ENCODE peak calls at places on chromosome 1, in seven cellular contexts. C, Y, Z, S, L, F and A are unnamed samples.
A peak's percentile ranks its signal among the peaks of the same experiment; 100 is the strongest.

GRCh38 chr1:89758127-89758526 is 62.7 kb upstream of the LRRC8D start:
- DNase-seq in C (no peak), Y (no peak), Z (no peak), S (no peak), L (no peak), F (no peak), A (no peak)

GRCh38 chr1:154812911-154813816 is 56.9 kb downstream of the KCNN3 start:
- DNase-seq in C (no peak), Y (no peak), Z (no peak), S (peak; percentile 22), L (peak; percentile 21), F (no peak), A (no peak)

GRCh38 chr1:30870656-30871055 is 37.9 kb downstream of the SDC3 start:
- DNase-seq in C (no peak), Y (no peak), Z (no peak), S (no peak), L (no peak), F (no peak), A (no peak)

GRCh38 chr1:67236277-67236676 is 70.0 kb downstream of the IL23R start:
- DNase-seq in C (no peak), Y (no peak), Z (no peak), S (no peak), L (no peak), F (no peak), A (no peak)

GRCh38 chr1:6118415-6118814 is 61.7 kb downstream of the CHD5 start:
- DNase-seq in C (no peak), Y (no peak), Z (no peak), S (no peak), L (peak; percentile 37), F (no peak), A (no peak)

GRCh38 chr1:153404086-153404635 is 12.2 kb upstream of the S100A7A start:
- DNase-seq in C (no peak), Y (no peak), Z (no peak), S (no peak), L (no peak), F (no peak), A (no peak)

GRCh38 chr1:182107218-182107617 is 45.7 kb upstream of the ZNF648 start:
- DNase-seq in C (no peak), Y (no peak), Z (no peak), S (no peak), L (no peak), F (peak; percentile 14), A (no peak)

GRCh38 chr1:152870831-152871730 is 7.0 kb upstream of the SMCP start:
- DNase-seq in C (no peak), Y (no peak), Z (no peak), S (peak; percentile 16), L (no peak), F (peak; percentile 45), A (peak; percentile 55)

GRCh38 chr1:52683367-52683940 is 14.7 kb downstream of the COA7 start:
- DNase-seq in C (no peak), Y (no peak), Z (no peak), S (no peak), L (no peak), F (no peak), A (no peak)

GRCh38 chr1:55682198-55682597 is 467.0 kb upstream of the USP24 start:
- DNase-seq in C (no peak), Y (no peak), Z (no peak), S (no peak), L (no peak), F (no peak), A (no peak)

GRCh38 chr1:229781453-229781852 is 155.4 kb downstream of the URB2 start:
- DNase-seq in C (no peak), Y (no peak), Z (no peak), S (peak; percentile 27), L (no peak), F (no peak), A (no peak)

GRCh38 chr1:208106218-208106617 is 138.0 kb downstream of the PLXNA2 start:
- DNase-seq in C (no peak), Y (no peak), Z (no peak), S (no peak), L (no peak), F (no peak), A (no peak)

GRCh38 chr1:172897738-172898137 is 153.0 kb downstream of the TNFSF18 start:
- DNase-seq in C (no peak), Y (no peak), Z (no peak), S (no peak), L (peak; percentile 56), F (no peak), A (no peak)

GRCh38 chr1:52142220-52143153 is 598 bp downstream of the ZFYVE9 start:
- DNase-seq in C (peak; percentile 22), Y (peak; percentile 69), Z (no peak), S (peak; percentile 21), L (peak; percentile 64), F (peak; percentile 54), A (peak; percentile 67)